ENCODE peak calls at places on chromosomes 7 and 10, in eight cellular contexts. One of them, this sample, is unnamed.

GRCh38 chr10:132408367-132408781 is 11.4 kb downstream of the PWWP2B start:
- DNase-seq in AG20443: no peak
- DNase-seq in effector memory CD4-positive, alpha-beta T cell: no peak
- DNase-seq in NCI-H2107: no peak
- DNase-seq in activated naive CD8-positive, alpha-beta T cell treated with anti-CD3 and anti-CD28 coated beads, Interleukin-2, amount 50 U/mL, for 24 hours: no peak
- DNase-seq in D721Med: no peak
- DNase-seq in BJ: no peak
- DNase-seq in activated naive CD4-positive, alpha-beta T cell treated with Interleukin-2 at 50 U/mL for 16 hours: no peak
- DNase-seq in this sample: no peak

GRCh38 chr10:18689498-18689897 is 30.3 kb downstream of the ARL5B start:
- DNase-seq in NCI-H2107: no peak
- DNase-seq in effector memory CD4-positive, alpha-beta T cell: no peak
- DNase-seq in BJ: no peak
- DNase-seq in AG20443: peak
- DNase-seq in activated naive CD4-positive, alpha-beta T cell treated with Interleukin-2 at 50 U/mL for 16 hours: no peak
- DNase-seq in activated naive CD8-positive, alpha-beta T cell treated with anti-CD3 and anti-CD28 coated beads, Interleukin-2, amount 50 U/mL, for 24 hours: no peak
- DNase-seq in D721Med: no peak
- DNase-seq in this sample: no peak

GRCh38 chr7:129952164-129952652 is 552 bp downstream of the UBE2H start:
- DNase-seq in BJ: no peak
- DNase-seq in AG20443: peak
- DNase-seq in activated naive CD4-positive, alpha-beta T cell treated with Interleukin-2 at 50 U/mL for 16 hours: peak
- DNase-seq in D721Med: no peak
- DNase-seq in NCI-H2107: no peak
- DNase-seq in effector memory CD4-positive, alpha-beta T cell: no peak
- DNase-seq in activated naive CD8-positive, alpha-beta T cell treated with anti-CD3 and anti-CD28 coated beads, Interleukin-2, amount 50 U/mL, for 24 hours: peak
- DNase-seq in this sample: no peak

GRCh38 chr10:125799446-125799845 is 23.6 kb downstream of the UROS start:
- DNase-seq in activated naive CD4-positive, alpha-beta T cell treated with Interleukin-2 at 50 U/mL for 16 hours: no peak
- DNase-seq in NCI-H2107: no peak
- DNase-seq in effector memory CD4-positive, alpha-beta T cell: no peak
- DNase-seq in D721Med: no peak
- DNase-seq in activated naive CD8-positive, alpha-beta T cell treated with anti-CD3 and anti-CD28 coated beads, Interleukin-2, amount 50 U/mL, for 24 hours: no peak
- DNase-seq in BJ: no peak
- DNase-seq in AG20443: no peak
- DNase-seq in this sample: no peak

GRCh38 chr10:130409931-130410330 is 273.7 kb downstream of the GLRX3 start:
- DNase-seq in BJ: no peak
- DNase-seq in effector memory CD4-positive, alpha-beta T cell: no peak
- DNase-seq in activated naive CD8-positive, alpha-beta T cell treated with anti-CD3 and anti-CD28 coated beads, Interleukin-2, amount 50 U/mL, for 24 hours: no peak
- DNase-seq in AG20443: no peak
- DNase-seq in activated naive CD4-positive, alpha-beta T cell treated with Interleukin-2 at 50 U/mL for 16 hours: no peak
- DNase-seq in D721Med: no peak
- DNase-seq in NCI-H2107: no peak
- DNase-seq in this sample: no peak

GRCh38 chr10:52316005-52316404 is 1.9 kb downstream of the DKK1 start:
- DNase-seq in activated naive CD8-positive, alpha-beta T cell treated with anti-CD3 and anti-CD28 coated beads, Interleukin-2, amount 50 U/mL, for 24 hours: no peak
- DNase-seq in activated naive CD4-positive, alpha-beta T cell treated with Interleukin-2 at 50 U/mL for 16 hours: no peak
- DNase-seq in BJ: no peak
- DNase-seq in D721Med: no peak
- DNase-seq in effector memory CD4-positive, alpha-beta T cell: no peak
- DNase-seq in AG20443: no peak
- DNase-seq in NCI-H2107: no peak
- DNase-seq in this sample: no peak

GRCh38 chr10:69728335-69728861 is 73.3 kb upstream of the COL13A1 start:
- DNase-seq in activated naive CD8-positive, alpha-beta T cell treated with anti-CD3 and anti-CD28 coated beads, Interleukin-2, amount 50 U/mL, for 24 hours: no peak
- DNase-seq in activated naive CD4-positive, alpha-beta T cell treated with Interleukin-2 at 50 U/mL for 16 hours: no peak
- DNase-seq in BJ: no peak
- DNase-seq in effector memory CD4-positive, alpha-beta T cell: no peak
- DNase-seq in NCI-H2107: no peak
- DNase-seq in D721Med: no peak
- DNase-seq in AG20443: no peak
- DNase-seq in this sample: no peak

GRCh38 chr10:47057471-47057870 is 146.2 kb downstream of the PTPN20 start:
- DNase-seq in NCI-H2107: no peak
- DNase-seq in activated naive CD8-positive, alpha-beta T cell treated with anti-CD3 and anti-CD28 coated beads, Interleukin-2, amount 50 U/mL, for 24 hours: no peak
- DNase-seq in AG20443: no peak
- DNase-seq in BJ: no peak
- DNase-seq in effector memory CD4-positive, alpha-beta T cell: no peak
- DNase-seq in activated naive CD4-positive, alpha-beta T cell treated with Interleukin-2 at 50 U/mL for 16 hours: no peak
- DNase-seq in D721Med: no peak
- DNase-seq in this sample: no peak

GRCh38 chr7:104958278-104958903 is 55.6 kb upstream of the KMT2E start:
- DNase-seq in D721Med: peak
- DNase-seq in activated naive CD8-positive, alpha-beta T cell treated with anti-CD3 and anti-CD28 coated beads, Interleukin-2, amount 50 U/mL, for 24 hours: no peak
- DNase-seq in activated naive CD4-positive, alpha-beta T cell treated with Interleukin-2 at 50 U/mL for 16 hours: no peak
- DNase-seq in NCI-H2107: no peak
- DNase-seq in BJ: no peak
- DNase-seq in AG20443: no peak
- DNase-seq in effector memory CD4-positive, alpha-beta T cell: no peak
- DNase-seq in this sample: no peak

GRCh38 chr10:6151087-6151977 is 51.4 kb upstream of the PFKFB3 start:
- DNase-seq in BJ: no peak
- DNase-seq in NCI-H2107: no peak
- DNase-seq in activated naive CD8-positive, alpha-beta T cell treated with anti-CD3 and anti-CD28 coated beads, Interleukin-2, amount 50 U/mL, for 24 hours: peak
- DNase-seq in activated naive CD4-positive, alpha-beta T cell treated with Interleukin-2 at 50 U/mL for 16 hours: peak
- DNase-seq in D721Med: no peak
- DNase-seq in AG20443: peak
- DNase-seq in effector memory CD4-positive, alpha-beta T cell: no peak
- DNase-seq in this sample: no peak

GRCh38 chr10:104353325-104354048 is at the start of gene CFAP58:
- DNase-seq in NCI-H2107: peak
- DNase-seq in D721Med: no peak
- DNase-seq in effector memory CD4-positive, alpha-beta T cell: peak
- DNase-seq in BJ: no peak
- DNase-seq in AG20443: peak
- DNase-seq in activated naive CD8-positive, alpha-beta T cell treated with anti-CD3 and anti-CD28 coated beads, Interleukin-2, amount 50 U/mL, for 24 hours: peak
- DNase-seq in activated naive CD4-positive, alpha-beta T cell treated with Interleukin-2 at 50 U/mL for 16 hours: peak
- DNase-seq in this sample: no peak

GRCh38 chr7:2034291-2035201 is 198.2 kb downstream of the MAD1L1 start:
- DNase-seq in effector memory CD4-positive, alpha-beta T cell: no peak
- DNase-seq in NCI-H2107: no peak
- DNase-seq in AG20443: no peak
- DNase-seq in BJ: no peak
- DNase-seq in activated naive CD4-positive, alpha-beta T cell treated with Interleukin-2 at 50 U/mL for 16 hours: no peak
- DNase-seq in activated naive CD8-positive, alpha-beta T cell treated with anti-CD3 and anti-CD28 coated beads, Interleukin-2, amount 50 U/mL, for 24 hours: no peak
- DNase-seq in D721Med: peak
- DNase-seq in this sample: no peak

GRCh38 chr10:62687230-62687748 is 117.2 kb upstream of the ADO start:
- DNase-seq in effector memory CD4-positive, alpha-beta T cell: no peak
- DNase-seq in activated naive CD4-positive, alpha-beta T cell treated with Interleukin-2 at 50 U/mL for 16 hours: no peak
- DNase-seq in activated naive CD8-positive, alpha-beta T cell treated with anti-CD3 and anti-CD28 coated beads, Interleukin-2, amount 50 U/mL, for 24 hours: no peak
- DNase-seq in AG20443: no peak
- DNase-seq in NCI-H2107: no peak
- DNase-seq in BJ: peak
- DNase-seq in D721Med: no peak
- DNase-seq in this sample: no peak

GRCh38 chr10:72228318-72228751 is 12.3 kb upstream of the ASCC1 start:
- DNase-seq in effector memory CD4-positive, alpha-beta T cell: no peak
- DNase-seq in BJ: no peak
- DNase-seq in activated naive CD8-positive, alpha-beta T cell treated with anti-CD3 and anti-CD28 coated beads, Interleukin-2, amount 50 U/mL, for 24 hours: no peak
- DNase-seq in NCI-H2107: peak
- DNase-seq in D721Med: no peak
- DNase-seq in activated naive CD4-positive, alpha-beta T cell treated with Interleukin-2 at 50 U/mL for 16 hours: no peak
- DNase-seq in AG20443: no peak
- DNase-seq in this sample: no peak

GRCh38 chr10:130300608-130301025 is 164.4 kb downstream of the GLRX3 start:
- DNase-seq in D721Med: no peak
- DNase-seq in BJ: no peak
- DNase-seq in NCI-H2107: no peak
- DNase-seq in effector memory CD4-positive, alpha-beta T cell: peak
- DNase-seq in activated naive CD8-positive, alpha-beta T cell treated with anti-CD3 and anti-CD28 coated beads, Interleukin-2, amount 50 U/mL, for 24 hours: peak
- DNase-seq in activated naive CD4-positive, alpha-beta T cell treated with Interleukin-2 at 50 U/mL for 16 hours: peak
- DNase-seq in AG20443: no peak
- DNase-seq in this sample: no peak

GRCh38 chr10:129756912-129757861 is 206.9 kb downstream of the EBF3 start:
- DNase-seq in AG20443: no peak
- DNase-seq in effector memory CD4-positive, alpha-beta T cell: no peak
- DNase-seq in activated naive CD8-positive, alpha-beta T cell treated with anti-CD3 and anti-CD28 coated beads, Interleukin-2, amount 50 U/mL, for 24 hours: no peak
- DNase-seq in BJ: no peak
- DNase-seq in D721Med: no peak
- DNase-seq in NCI-H2107: no peak
- DNase-seq in activated naive CD4-positive, alpha-beta T cell treated with Interleukin-2 at 50 U/mL for 16 hours: no peak
- DNase-seq in this sample: peak

GRCh38 chr10:93897070-93897797 is 3.5 kb downstream of the SLC35G1 start:
- DNase-seq in activated naive CD8-positive, alpha-beta T cell treated with anti-CD3 and anti-CD28 coated beads, Interleukin-2, amount 50 U/mL, for 24 hours: no peak
- DNase-seq in NCI-H2107: no peak
- DNase-seq in effector memory CD4-positive, alpha-beta T cell: no peak
- DNase-seq in AG20443: no peak
- DNase-seq in D721Med: no peak
- DNase-seq in BJ: no peak
- DNase-seq in activated naive CD4-positive, alpha-beta T cell treated with Interleukin-2 at 50 U/mL for 16 hours: no peak
- DNase-seq in this sample: no peak

GRCh38 chr10:13492493-13493180 is 36.2 kb downstream of the BEND7 start:
- DNase-seq in NCI-H2107: no peak
- DNase-seq in D721Med: no peak
- DNase-seq in AG20443: no peak
- DNase-seq in activated naive CD8-positive, alpha-beta T cell treated with anti-CD3 and anti-CD28 coated beads, Interleukin-2, amount 50 U/mL, for 24 hours: no peak
- DNase-seq in BJ: no peak
- DNase-seq in activated naive CD4-positive, alpha-beta T cell treated with Interleukin-2 at 50 U/mL for 16 hours: no peak
- DNase-seq in effector memory CD4-positive, alpha-beta T cell: no peak
- DNase-seq in this sample: no peak

GRCh38 chr10:95841711-95842498 is 65.9 kb upstream of the CC2D2B start:
- DNase-seq in activated naive CD8-positive, alpha-beta T cell treated with anti-CD3 and anti-CD28 coated beads, Interleukin-2, amount 50 U/mL, for 24 hours: peak
- DNase-seq in effector memory CD4-positive, alpha-beta T cell: no peak
- DNase-seq in activated naive CD4-positive, alpha-beta T cell treated with Interleukin-2 at 50 U/mL for 16 hours: peak
- DNase-seq in NCI-H2107: no peak
- DNase-seq in AG20443: peak
- DNase-seq in D721Med: peak
- DNase-seq in BJ: no peak
- DNase-seq in this sample: no peak

GRCh38 chr7:90749774-90750173 is 153.7 kb downstream of the CDK14 start:
- DNase-seq in effector memory CD4-positive, alpha-beta T cell: no peak
- DNase-seq in activated naive CD8-positive, alpha-beta T cell treated with anti-CD3 and anti-CD28 coated beads, Interleukin-2, amount 50 U/mL, for 24 hours: no peak
- DNase-seq in NCI-H2107: no peak
- DNase-seq in D721Med: no peak
- DNase-seq in AG20443: no peak
- DNase-seq in BJ: no peak
- DNase-seq in activated naive CD4-positive, alpha-beta T cell treated with Interleukin-2 at 50 U/mL for 16 hours: no peak
- DNase-seq in this sample: no peak

GRCh38 chr7:26853788-26854393 is 10.5 kb downstream of the SKAP2 start:
- DNase-seq in effector memory CD4-positive, alpha-beta T cell: no peak
- DNase-seq in D721Med: no peak
- DNase-seq in BJ: no peak
- DNase-seq in activated naive CD4-positive, alpha-beta T cell treated with Interleukin-2 at 50 U/mL for 16 hours: no peak
- DNase-seq in AG20443: peak
- DNase-seq in activated naive CD8-positive, alpha-beta T cell treated with anti-CD3 and anti-CD28 coated beads, Interleukin-2, amount 50 U/mL, for 24 hours: no peak
- DNase-seq in NCI-H2107: no peak
- DNase-seq in this sample: peak

GRCh38 chr7:159306012-159306411 is 161.3 kb upstream of the VIPR2 start:
- DNase-seq in effector memory CD4-positive, alpha-beta T cell: no peak
- DNase-seq in AG20443: no peak
- DNase-seq in D721Med: no peak
- DNase-seq in activated naive CD8-positive, alpha-beta T cell treated with anti-CD3 and anti-CD28 coated beads, Interleukin-2, amount 50 U/mL, for 24 hours: no peak
- DNase-seq in NCI-H2107: no peak
- DNase-seq in BJ: no peak
- DNase-seq in activated naive CD4-positive, alpha-beta T cell treated with Interleukin-2 at 50 U/mL for 16 hours: no peak
- DNase-seq in this sample: no peak

GRCh38 chr10:57825015-57825414 is 442.7 kb downstream of the IPMK start:
- DNase-seq in effector memory CD4-positive, alpha-beta T cell: no peak
- DNase-seq in BJ: no peak
- DNase-seq in activated naive CD4-positive, alpha-beta T cell treated with Interleukin-2 at 50 U/mL for 16 hours: no peak
- DNase-seq in activated naive CD8-positive, alpha-beta T cell treated with anti-CD3 and anti-CD28 coated beads, Interleukin-2, amount 50 U/mL, for 24 hours: no peak
- DNase-seq in NCI-H2107: no peak
- DNase-seq in D721Med: no peak
- DNase-seq in AG20443: no peak
- DNase-seq in this sample: no peak

GRCh38 chr7:106098889-106099288 is 13.2 kb downstream of the SYPL1 start:
- DNase-seq in activated naive CD8-positive, alpha-beta T cell treated with anti-CD3 and anti-CD28 coated beads, Interleukin-2, amount 50 U/mL, for 24 hours: no peak
- DNase-seq in D721Med: no peak
- DNase-seq in effector memory CD4-positive, alpha-beta T cell: no peak
- DNase-seq in AG20443: no peak
- DNase-seq in NCI-H2107: no peak
- DNase-seq in BJ: no peak
- DNase-seq in activated naive CD4-positive, alpha-beta T cell treated with Interleukin-2 at 50 U/mL for 16 hours: no peak
- DNase-seq in this sample: no peak

GRCh38 chr10:69232252-69232651 is 12.1 kb downstream of the HKDC1 start:
- DNase-seq in activated naive CD4-positive, alpha-beta T cell treated with Interleukin-2 at 50 U/mL for 16 hours: no peak
- DNase-seq in effector memory CD4-positive, alpha-beta T cell: no peak
- DNase-seq in NCI-H2107: no peak
- DNase-seq in BJ: no peak
- DNase-seq in AG20443: peak
- DNase-seq in activated naive CD8-positive, alpha-beta T cell treated with anti-CD3 and anti-CD28 coated beads, Interleukin-2, amount 50 U/mL, for 24 hours: no peak
- DNase-seq in D721Med: no peak
- DNase-seq in this sample: no peak

GRCh38 chr7:47211467-47212121 is 370.3 kb downstream of the TNS3 start:
- DNase-seq in effector memory CD4-positive, alpha-beta T cell: no peak
- DNase-seq in activated naive CD8-positive, alpha-beta T cell treated with anti-CD3 and anti-CD28 coated beads, Interleukin-2, amount 50 U/mL, for 24 hours: no peak
- DNase-seq in D721Med: no peak
- DNase-seq in AG20443: no peak
- DNase-seq in activated naive CD4-positive, alpha-beta T cell treated with Interleukin-2 at 50 U/mL for 16 hours: no peak
- DNase-seq in BJ: no peak
- DNase-seq in NCI-H2107: no peak
- DNase-seq in this sample: no peak

GRCh38 chr7:133481676-133482075 is 228.8 kb downstream of the EXOC4 start:
- DNase-seq in activated naive CD8-positive, alpha-beta T cell treated with anti-CD3 and anti-CD28 coated beads, Interleukin-2, amount 50 U/mL, for 24 hours: no peak
- DNase-seq in AG20443: peak
- DNase-seq in D721Med: no peak
- DNase-seq in NCI-H2107: no peak
- DNase-seq in activated naive CD4-positive, alpha-beta T cell treated with Interleukin-2 at 50 U/mL for 16 hours: no peak
- DNase-seq in effector memory CD4-positive, alpha-beta T cell: no peak
- DNase-seq in BJ: peak
- DNase-seq in this sample: peak

GRCh38 chr7:156460861-156461632 is 179.5 kb upstream of the RNF32 start:
- DNase-seq in NCI-H2107: peak
- DNase-seq in activated naive CD4-positive, alpha-beta T cell treated with Interleukin-2 at 50 U/mL for 16 hours: no peak
- DNase-seq in BJ: no peak
- DNase-seq in activated naive CD8-positive, alpha-beta T cell treated with anti-CD3 and anti-CD28 coated beads, Interleukin-2, amount 50 U/mL, for 24 hours: no peak
- DNase-seq in AG20443: no peak
- DNase-seq in effector memory CD4-positive, alpha-beta T cell: no peak
- DNase-seq in D721Med: no peak
- DNase-seq in this sample: peak

GRCh38 chr10:59290448-59290847 is 71.9 kb downstream of the FAM13C start:
- DNase-seq in D721Med: no peak
- DNase-seq in BJ: no peak
- DNase-seq in AG20443: no peak
- DNase-seq in NCI-H2107: no peak
- DNase-seq in activated naive CD8-positive, alpha-beta T cell treated with anti-CD3 and anti-CD28 coated beads, Interleukin-2, amount 50 U/mL, for 24 hours: no peak
- DNase-seq in activated naive CD4-positive, alpha-beta T cell treated with Interleukin-2 at 50 U/mL for 16 hours: no peak
- DNase-seq in effector memory CD4-positive, alpha-beta T cell: no peak
- DNase-seq in this sample: no peak

GRCh38 chr7:351681-352480 is 61.9 kb downstream of the FOXL3 start:
- DNase-seq in D721Med: no peak
- DNase-seq in activated naive CD4-positive, alpha-beta T cell treated with Interleukin-2 at 50 U/mL for 16 hours: peak
- DNase-seq in AG20443: no peak
- DNase-seq in BJ: no peak
- DNase-seq in effector memory CD4-positive, alpha-beta T cell: peak
- DNase-seq in activated naive CD8-positive, alpha-beta T cell treated with anti-CD3 and anti-CD28 coated beads, Interleukin-2, amount 50 U/mL, for 24 hours: peak
- DNase-seq in NCI-H2107: no peak
- DNase-seq in this sample: no peak

GRCh38 chr7:18128846-18129245 is 101.2 kb upstream of the PRPS1L1 start:
- DNase-seq in D721Med: no peak
- DNase-seq in effector memory CD4-positive, alpha-beta T cell: no peak
- DNase-seq in activated naive CD8-positive, alpha-beta T cell treated with anti-CD3 and anti-CD28 coated beads, Interleukin-2, amount 50 U/mL, for 24 hours: no peak
- DNase-seq in NCI-H2107: no peak
- DNase-seq in BJ: no peak
- DNase-seq in activated naive CD4-positive, alpha-beta T cell treated with Interleukin-2 at 50 U/mL for 16 hours: no peak
- DNase-seq in AG20443: no peak
- DNase-seq in this sample: no peak